ENCODE peak calls at places on chromosomes 16 and 17, in ten cellular contexts. B, A, H, G, T, J, D, P, X and U are unnamed samples.

GRCh38 chr16:67158637-67159600 is 790 bp downstream of the TRADD start:
- DNase-seq in X (peak), G (no peak), D (peak), J (no peak), H (no peak), A (peak), B (peak), P (peak), T (no peak), U (no peak)

GRCh38 chr16:56353054-56353921 is 72.1 kb downstream of the AMFR start:
- DNase-seq in X (no peak), T (no peak), P (no peak), D (no peak), J (no peak), H (no peak), A (peak), G (no peak), B (peak), U (no peak)

GRCh38 chr17:79081571-79082276 is 7.1 kb downstream of the ENGASE start:
- DNase-seq in B (no peak), J (no peak), A (no peak), T (no peak), P (no peak), D (no peak), X (no peak), H (no peak), G (no peak), U (no peak)

GRCh38 chr17:81566461-81567126 is 14.4 kb upstream of the FAAP100 start:
- DNase-seq in A (peak), J (peak), P (no peak), G (peak), H (peak), T (peak), X (no peak), B (peak), D (no peak), U (peak)

GRCh38 chr17:58643147-58643546 is 48.7 kb downstream of the TEX14 start:
- DNase-seq in A (no peak), X (no peak), H (no peak), D (no peak), T (peak), G (peak), B (no peak), J (no peak), P (no peak), U (no peak)

GRCh38 chr16:84461504-84462295 is 42.8 kb downstream of the MEAK7 start:
- DNase-seq in H (no peak), A (no peak), B (peak), J (no peak), G (no peak), X (no peak), T (no peak), D (no peak), P (no peak), U (no peak)

GRCh38 chr17:67784364-67785121 is 40.8 kb upstream of the BPTF start:
- DNase-seq in H (no peak), P (no peak), G (no peak), X (no peak), T (no peak), B (no peak), A (no peak), J (no peak), D (no peak), U (no peak)

GRCh38 chr17:73770115-73770848 is 126.0 kb upstream of the SDK2 start:
- DNase-seq in G (peak), T (peak), P (no peak), B (peak), X (no peak), H (peak), D (no peak), A (peak), J (peak), U (peak)

GRCh38 chr17:62671553-62671952 is 44.1 kb downstream of the MRC2 start:
- DNase-seq in D (no peak), B (peak), X (no peak), G (no peak), J (no peak), T (peak), A (peak), P (no peak), H (no peak), U (no peak)

GRCh38 chr17:39922006-39922405 is 3.6 kb upstream of the GSDMB start:
- DNase-seq in X (no peak), P (no peak), H (no peak), A (no peak), T (no peak), D (no peak), J (no peak), G (no peak), B (no peak), U (no peak)

GRCh38 chr17:39224778-39225307 is 902 bp downstream of the STAC2 start:
- DNase-seq in A (no peak), H (no peak), B (no peak), D (no peak), X (no peak), G (no peak), T (no peak), P (no peak), J (no peak), U (no peak)

GRCh38 chr17:2214887-2215615 is 88.5 kb downstream of the SMG6 start:
- DNase-seq in P (no peak), A (no peak), H (no peak), D (no peak), J (no peak), T (no peak), B (no peak), G (no peak), X (peak), U (no peak)

GRCh38 chr17:63476857-63477470 is at the start of gene ACE:
- DNase-seq in X (no peak), T (no peak), H (peak), P (peak), A (peak), B (peak), G (no peak), J (peak), D (no peak), U (no peak)

GRCh38 chr17:41909088-41909487 is 9.7 kb downstream of the ACLY start:
- DNase-seq in T (no peak), P (no peak), G (no peak), H (no peak), A (no peak), D (no peak), X (no peak), J (no peak), B (no peak), U (no peak)

GRCh38 chr16:75320435-75320834 is 69.0 kb upstream of the BCAR1 start:
- DNase-seq in A (no peak), H (no peak), G (no peak), J (no peak), D (no peak), T (no peak), X (no peak), B (no peak), P (no peak), U (no peak)

GRCh38 chr17:73166731-73167581 is 2.1 kb downstream of the SSTR2 start:
- DNase-seq in G (no peak), T (no peak), D (no peak), P (no peak), A (no peak), H (peak), X (no peak), B (no peak), J (no peak), U (no peak)

GRCh38 chr17:76421054-76421427 is 31.9 kb downstream of the UBE2O start:
- DNase-seq in B (no peak), G (no peak), X (no peak), T (no peak), A (no peak), P (no peak), D (no peak), J (no peak), H (no peak), U (no peak)

GRCh38 chr16:85762970-85763369 is 12.1 kb upstream of the C16orf74 start:
- DNase-seq in J (no peak), P (no peak), H (no peak), X (no peak), D (no peak), B (no peak), A (no peak), G (no peak), T (no peak), U (no peak)

GRCh38 chr17:42050360-42051012 is at the start of gene C17orf113:
- DNase-seq in D (peak), H (no peak), A (peak), P (peak), B (peak), J (peak), T (peak), G (no peak), X (peak), U (no peak)

GRCh38 chr16:29736764-29737163 is 9.0 kb downstream of the C16orf54 start:
- DNase-seq in J (no peak), X (no peak), T (no peak), A (no peak), D (no peak), P (no peak), H (no peak), B (no peak), G (no peak), U (no peak)

GRCh38 chr17:55420776-55421178 is 858 bp downstream of the MMD start:
- DNase-seq in A (no peak), J (peak), T (peak), X (peak), P (peak), D (no peak), H (no peak), G (no peak), B (peak), U (no peak)

GRCh38 chr17:37098910-37099664 is 150.3 kb downstream of the AATF start:
- DNase-seq in A (no peak), J (no peak), B (no peak), H (no peak), G (no peak), X (no peak), P (no peak), D (no peak), T (no peak), U (no peak)

GRCh38 chr16:72554935-72555334 is 383.0 kb upstream of the PMFBP1 start:
- DNase-seq in A (no peak), D (no peak), H (no peak), B (no peak), P (no peak), X (no peak), J (no peak), G (no peak), T (no peak), U (no peak)

GRCh38 chr17:49980703-49981197 is 11.8 kb downstream of the DLX4 start:
- DNase-seq in X (no peak), T (peak), D (no peak), A (no peak), G (no peak), H (no peak), J (no peak), P (no peak), B (no peak), U (peak)

GRCh38 chr16:87966685-87967185 is 15.5 kb downstream of the BANP start:
- DNase-seq in G (no peak), H (no peak), D (no peak), T (no peak), A (peak), J (no peak), P (no peak), X (no peak), B (peak), U (no peak)

GRCh38 chr16:19119564-19119963 is 5.8 kb downstream of the ITPRIPL2 start:
- DNase-seq in T (peak), G (peak), X (no peak), J (no peak), H (no peak), A (no peak), B (no peak), P (no peak), D (no peak), U (no peak)

GRCh38 chr17:36935681-36936454 is 1.4 kb upstream of the LHX1 start:
- DNase-seq in T (no peak), P (no peak), D (no peak), A (no peak), X (no peak), B (peak), G (no peak), J (no peak), H (no peak), U (no peak)

GRCh38 chr16:8703693-8704092 is 29.3 kb downstream of the ABAT start:
- DNase-seq in D (no peak), X (no peak), J (no peak), A (no peak), H (no peak), P (no peak), G (no peak), B (no peak), T (no peak), U (no peak)

GRCh38 chr17:8016632-8017424 is 14.4 kb downstream of the GUCY2D start:
- DNase-seq in X (peak), D (no peak), T (no peak), G (no peak), B (peak), P (peak), A (no peak), H (no peak), J (peak), U (peak)

GRCh38 chr17:56031636-56032035 is 121.6 kb upstream of the ANKFN1 start:
- DNase-seq in G (no peak), X (no peak), A (no peak), J (no peak), D (no peak), T (no peak), B (no peak), H (no peak), P (no peak), U (no peak)

GRCh38 chr16:62190426-62190825 is 154.2 kb upstream of the CDH8 start:
- DNase-seq in J (peak), D (no peak), X (no peak), G (no peak), T (peak), B (no peak), P (no peak), A (no peak), H (no peak), U (no peak)

GRCh38 chr17:80779961-80780380 is 211.7 kb upstream of the CHMP6 start:
- DNase-seq in H (no peak), B (no peak), J (no peak), P (no peak), G (no peak), T (no peak), A (no peak), D (no peak), X (no peak), U (no peak)

GRCh38 chr17:54901230-54901847 is 687 bp downstream of the TOM1L1 start:
- DNase-seq in T (peak), J (peak), X (no peak), H (no peak), P (no peak), G (no peak), B (peak), D (no peak), A (no peak), U (peak)

GRCh38 chr17:77476006-77476405 is 335.2 kb downstream of the SEC14L1 start:
- DNase-seq in H (no peak), G (no peak), P (no peak), T (no peak), A (no peak), B (no peak), X (no peak), D (no peak), J (no peak), U (no peak)

GRCh38 chr16:61182416-61182815 is 853.8 kb downstream of the CDH8 start:
- DNase-seq in A (no peak), T (no peak), G (no peak), D (no peak), B (no peak), P (no peak), J (no peak), X (no peak), H (no peak), U (no peak)